ENCODE peak calls at places on chromosomes 1 and 21, in nine cellular contexts. G is heart left ventricle; T is choroid plexus epithelial cell; B is pancreas; K is ovary; A is body of pancreas; M is CD8-positive, alpha-beta T cell; I is cardiac fibroblast; W is H1. R is an unnamed sample.
A peak's percentile ranks its signal among the peaks of the same experiment; 100 is the strongest.

GRCh38 chr21:16085436-16085835 is 355.7 kb downstream of the USP25 start:
- DNase-seq in G (no peak), T (no peak), B (no peak), K (no peak), A (no peak), M (no peak), I (no peak), W (no peak), R (no peak)

GRCh38 chr21:26236281-26236680 is 65.7 kb upstream of the APP start:
- DNase-seq in G (no peak), T (no peak), B (no peak), K (no peak), A (no peak), M (no peak), I (no peak), W (no peak), R (no peak)

GRCh38 chr1:47474278-47475193 is 36.7 kb downstream of the FOXD2 start:
- DNase-seq in G (no peak), T (no peak), B (no peak), K (no peak), A (no peak), M (no peak), I (no peak), W (no peak), R (no peak)

GRCh38 chr1:238223067-238223640 is 332.4 kb upstream of the ZP4 start:
- DNase-seq in G (no peak), T (no peak), B (no peak), K (no peak), A (no peak), M (no peak), I (no peak), W (no peak), R (no peak)

GRCh38 chr1:19208710-19209438 is 1.2 kb downstream of the UBR4 start:
- DNase-seq in G (no peak), T (peak; percentile 83), B (no peak), K (no peak), A (no peak), M (no peak), I (peak; percentile 53), W (no peak), R (no peak)

GRCh38 chr1:65658122-65658521 is 134.6 kb upstream of the PDE4B start:
- DNase-seq in G (no peak), T (no peak), B (no peak), K (no peak), A (no peak), M (no peak), I (no peak), W (no peak), R (no peak)

GRCh38 chr1:16015491-16015890 is 2.4 kb downstream of the HSPB7 start:
- DNase-seq in G (no peak), T (no peak), B (no peak), K (no peak), A (no peak), M (no peak), I (no peak), W (no peak), R (no peak)

GRCh38 chr1:50704126-50704525 is 255.9 kb downstream of the FAF1 start:
- DNase-seq in G (no peak), T (peak; percentile 66), B (no peak), K (no peak), A (peak; percentile 12), M (no peak), I (peak; percentile 56), W (no peak), R (no peak)

GRCh38 chr1:150151291-150152181 is 1.8 kb downstream of the PLEKHO1 start:
- DNase-seq in G (peak; percentile 42), T (no peak), B (no peak), K (no peak), A (no peak), M (peak; percentile 72), I (no peak), W (no peak), R (no peak)

GRCh38 chr1:88923224-88923623 is 31.9 kb upstream of the GTF2B start:
- DNase-seq in G (no peak), T (no peak), B (no peak), K (no peak), A (no peak), M (no peak), I (no peak), W (no peak), R (no peak)

GRCh38 chr1:157703981-157704380 is 3.4 kb upstream of the FCRL3 start:
- DNase-seq in G (no peak), T (no peak), B (no peak), K (no peak), A (no peak), M (no peak), I (no peak), W (no peak), R (no peak)

GRCh38 chr1:66925944-66926343 is 1.2 kb downstream of the MIER1 start:
- DNase-seq in G (no peak), T (peak; percentile 20), B (no peak), K (no peak), A (no peak), M (no peak), I (no peak), W (no peak), R (no peak)

GRCh38 chr1:230820568-230820967 is 47.8 kb downstream of the C1orf198 start:
- DNase-seq in G (no peak), T (no peak), B (no peak), K (no peak), A (no peak), M (no peak), I (no peak), W (no peak), R (peak; percentile 65)

GRCh38 chr1:156641761-156642264 is at the start of gene BCAN:
- DNase-seq in G (peak; percentile 60), T (peak; percentile 27), B (no peak), K (no peak), A (no peak), M (peak; percentile 36), I (peak; percentile 27), W (no peak), R (peak; percentile 83)

DNA sequence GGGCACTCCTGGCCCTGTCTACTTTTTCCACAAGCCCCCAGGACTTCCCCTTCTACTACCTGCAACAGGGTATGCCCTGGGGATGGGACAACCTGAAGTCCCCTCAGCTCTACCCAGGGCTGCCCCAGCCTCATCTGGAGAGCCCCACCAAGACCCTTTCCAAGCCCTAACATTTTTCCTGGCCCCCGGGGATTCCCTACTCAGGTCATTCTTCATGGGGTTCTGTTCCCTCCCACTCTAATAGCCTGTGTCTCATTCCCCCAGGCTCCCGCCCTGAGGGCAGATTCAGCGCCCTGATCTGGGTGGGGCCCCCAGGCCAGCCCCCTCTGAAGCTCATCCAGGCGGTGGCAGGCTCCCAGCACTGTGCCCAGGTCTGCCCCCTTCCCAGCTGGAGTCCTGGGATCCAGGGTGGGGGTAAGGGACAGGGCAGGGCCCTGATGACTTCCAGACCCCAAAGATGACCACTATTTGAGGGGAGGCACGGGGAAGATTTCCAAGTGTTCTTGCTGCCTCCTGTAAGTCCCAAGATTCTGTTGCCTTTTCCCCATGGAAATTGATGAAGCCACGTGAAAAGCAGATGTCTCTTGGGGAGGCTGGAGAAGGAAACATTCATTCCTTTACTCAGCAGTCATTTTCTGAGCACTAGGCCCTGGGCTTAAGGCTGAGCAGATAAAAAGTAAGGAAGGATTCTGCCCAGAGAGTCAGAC is 9.8 kb downstream of the EXTL1 start:
- DNase-seq in G (no peak), T (peak; percentile 43), B (peak; percentile 36), K (no peak), A (no peak), M (no peak), I (no peak), W (no peak), R (no peak)
- H3K4me3 ChIP-seq in G (no peak overlapping the region), T (no peak overlapping the region), B (no peak overlapping the region), K (no peak overlapping the region), A (no peak overlapping the region), M (no peak overlapping the region), I (no peak overlapping the region), W (no peak overlapping the region), R (no peak overlapping the region)

DNA sequence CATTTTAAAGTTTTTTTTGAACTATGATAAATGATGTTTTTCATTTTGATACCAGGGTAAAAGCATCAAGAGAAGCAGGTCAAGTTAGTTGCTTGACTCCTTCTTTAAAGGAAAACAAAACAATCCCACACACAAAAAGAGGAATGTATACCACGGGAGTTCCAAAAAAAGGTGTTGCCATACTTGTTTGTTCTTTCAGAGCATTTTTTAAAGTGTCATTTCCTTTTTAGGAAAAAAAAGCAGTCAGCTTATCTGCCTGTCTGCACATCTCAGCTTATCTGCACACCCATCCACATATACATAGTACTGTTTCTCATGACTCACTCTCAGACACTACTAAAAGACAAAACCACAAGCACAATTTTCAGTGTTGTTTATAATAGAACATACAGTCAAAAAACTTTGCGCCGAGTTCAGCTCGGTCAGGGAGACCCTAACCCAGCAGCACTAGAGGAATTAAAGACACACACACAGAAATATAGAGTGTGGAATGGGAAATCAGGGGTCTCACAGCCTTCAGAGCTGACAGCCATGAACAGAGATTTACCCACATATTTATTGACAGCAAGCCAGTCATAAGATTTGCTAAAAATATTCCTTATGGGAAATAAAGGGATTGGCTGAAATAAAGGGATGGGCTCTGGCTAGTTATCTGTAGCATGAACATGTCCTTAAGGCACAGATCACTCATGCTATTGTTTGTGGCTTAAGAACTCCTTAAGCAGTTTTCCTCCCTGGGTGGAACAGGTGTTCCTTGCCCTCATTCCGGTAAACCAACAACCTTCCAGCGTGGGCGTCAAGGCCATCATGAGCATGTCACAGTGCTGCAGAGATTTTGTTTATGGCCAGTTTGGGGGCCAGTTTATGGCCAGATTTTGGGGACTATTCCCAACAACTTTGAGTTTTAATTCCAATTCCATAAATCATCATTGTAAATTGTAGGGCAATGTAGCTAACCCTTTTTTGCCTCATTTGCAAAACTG is 11.4 kb upstream of the MNDA start:
- DNase-seq in G (no peak), T (peak; percentile 61), B (no peak), K (no peak), A (no peak), M (no peak), I (peak; percentile 34), W (no peak), R (no peak)
- TF ChIP-seq CTCF in G (no peak), T (no peak), B (no peak), K (no peak), A (no peak), M (no peak), I (no peak), W (no peak), R (no peak)

DNA sequence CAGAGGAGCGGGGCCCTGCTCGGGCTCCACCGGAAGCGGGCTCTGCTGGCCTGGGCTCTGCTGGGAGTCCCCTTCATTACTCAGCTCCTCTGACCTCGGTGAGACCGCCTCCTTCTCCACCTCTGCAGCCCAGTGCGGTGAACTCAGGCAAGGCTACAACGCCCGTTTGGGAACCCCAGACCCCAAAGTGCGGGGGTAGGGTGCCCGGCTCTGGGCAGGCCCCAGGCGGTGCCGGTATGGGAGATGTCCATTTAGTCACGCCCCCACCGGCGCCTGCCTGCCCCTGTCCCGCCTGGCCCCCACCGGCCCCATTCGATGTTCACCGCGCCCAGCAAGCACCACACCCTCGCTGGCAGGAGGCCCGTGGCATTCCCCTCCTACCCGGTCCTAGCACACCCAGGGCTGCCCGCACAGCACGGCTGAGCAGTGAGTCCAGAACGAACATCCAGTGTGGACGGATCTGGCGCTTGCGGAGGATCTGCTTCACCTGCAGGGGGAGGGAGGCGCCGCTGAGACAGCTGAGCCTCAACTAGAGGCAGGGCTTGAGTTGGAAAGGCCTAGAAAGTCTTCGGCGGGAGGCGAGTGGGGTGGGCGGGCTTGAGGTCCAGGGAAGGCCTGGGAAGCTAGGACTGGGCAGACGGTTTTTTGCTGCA is 10.0 kb downstream of the MAP3K6 start:
- DNase-seq in G (no peak), T (no peak), B (peak; percentile 75), K (peak; percentile 27), A (peak; percentile 47), M (peak; percentile 19), I (no peak), W (no peak), R (no peak)
- H3K4me3 ChIP-seq in G (no peak overlapping the region), T (no peak overlapping the region), B (no peak overlapping the region), K (no peak overlapping the region), A (no peak overlapping the region), M (peak overlapping the region; percentile 78), I (no peak overlapping the region), W (no peak overlapping the region), R (no peak overlapping the region)

GRCh38 chr21:33211305-33211704 is 18.4 kb upstream of the IFNAR2 start:
- DNase-seq in G (no peak), T (no peak), B (no peak), K (no peak), A (no peak), M (no peak), I (no peak), W (no peak), R (no peak)
- TF ChIP-seq CTCF in G (no peak), T (no peak), B (no peak), K (no peak), A (no peak), M (no peak), I (no peak), W (no peak), R (no peak)